ENCODE peak calls at places on chromosomes 6 and 20, in ten cellular contexts. One of them, this sample, is unnamed.

GRCh38 chr6:6851059-6851658 is 256.6 kb upstream of the RREB1 start:
- DNase-seq in lung: peak
- DNase-seq in GM13977: no peak
- DNase-seq in cardiac muscle cell: peak
- DNase-seq in breast epithelium: no peak
- DNase-seq in HFFc6: peak
- DNase-seq in GM06990: no peak
- DNase-seq in progenitor cell of endocrine pancreas: no peak
- DNase-seq in left ventricle myocardium inferior: peak
- DNase-seq in endothelial cell: no peak
- DNase-seq in this sample: no peak

GRCh38 chr20:23011008-23011721 is 23.9 kb upstream of the SSTR4 start:
- DNase-seq in progenitor cell of endocrine pancreas: no peak
- DNase-seq in GM13977: no peak
- DNase-seq in HFFc6: no peak
- DNase-seq in lung: no peak
- DNase-seq in endothelial cell: no peak
- DNase-seq in cardiac muscle cell: no peak
- DNase-seq in GM06990: no peak
- DNase-seq in breast epithelium: no peak
- DNase-seq in left ventricle myocardium inferior: no peak
- DNase-seq in this sample: no peak

GRCh38 chr6:2129076-2129695 is 116.2 kb downstream of the GMDS start:
- DNase-seq in progenitor cell of endocrine pancreas: no peak
- DNase-seq in breast epithelium: no peak
- DNase-seq in endothelial cell: no peak
- DNase-seq in GM13977: peak
- DNase-seq in GM06990: peak
- DNase-seq in cardiac muscle cell: no peak
- DNase-seq in HFFc6: no peak
- DNase-seq in left ventricle myocardium inferior: no peak
- DNase-seq in lung: no peak
- DNase-seq in this sample: no peak

GRCh38 chr20:20425785-20426471 is 58.0 kb downstream of the INSM1 start:
- DNase-seq in breast epithelium: no peak
- DNase-seq in GM06990: no peak
- DNase-seq in GM13977: no peak
- DNase-seq in cardiac muscle cell: no peak
- DNase-seq in progenitor cell of endocrine pancreas: no peak
- DNase-seq in left ventricle myocardium inferior: no peak
- DNase-seq in endothelial cell: no peak
- DNase-seq in HFFc6: no peak
- DNase-seq in lung: no peak
- DNase-seq in this sample: no peak

GRCh38 chr20:19903168-19903676 is 113.9 kb upstream of the NAA20 start:
- DNase-seq in left ventricle myocardium inferior: no peak
- DNase-seq in GM13977: peak
- DNase-seq in HFFc6: no peak
- DNase-seq in cardiac muscle cell: peak
- DNase-seq in endothelial cell: no peak
- DNase-seq in lung: peak
- DNase-seq in progenitor cell of endocrine pancreas: no peak
- DNase-seq in breast epithelium: no peak
- DNase-seq in GM06990: no peak
- DNase-seq in this sample: no peak

GRCh38 chr6:8888468-8888867 is 453.1 kb upstream of the SLC35B3 start:
- DNase-seq in endothelial cell: no peak
- DNase-seq in HFFc6: no peak
- DNase-seq in GM13977: peak
- DNase-seq in GM06990: no peak
- DNase-seq in left ventricle myocardium inferior: no peak
- DNase-seq in lung: no peak
- DNase-seq in cardiac muscle cell: no peak
- DNase-seq in progenitor cell of endocrine pancreas: no peak
- DNase-seq in breast epithelium: no peak
- DNase-seq in this sample: no peak

GRCh38 chr20:38445402-38445801 is 10.3 kb upstream of the SNHG17 start:
- DNase-seq in left ventricle myocardium inferior: no peak
- DNase-seq in HFFc6: no peak
- DNase-seq in GM06990: no peak
- DNase-seq in lung: no peak
- DNase-seq in progenitor cell of endocrine pancreas: no peak
- DNase-seq in breast epithelium: no peak
- DNase-seq in cardiac muscle cell: no peak
- DNase-seq in endothelial cell: no peak
- DNase-seq in GM13977: no peak
- DNase-seq in this sample: no peak

GRCh38 chr20:55160996-55161395 is 685.6 kb downstream of the DOK5 start:
- DNase-seq in GM13977: no peak
- DNase-seq in breast epithelium: no peak
- DNase-seq in progenitor cell of endocrine pancreas: no peak
- DNase-seq in GM06990: no peak
- DNase-seq in cardiac muscle cell: no peak
- DNase-seq in lung: no peak
- DNase-seq in HFFc6: no peak
- DNase-seq in endothelial cell: no peak
- DNase-seq in left ventricle myocardium inferior: no peak
- DNase-seq in this sample: no peak

GRCh38 chr6:13011612-13012146 is 295.1 kb downstream of the PHACTR1 start:
- DNase-seq in left ventricle myocardium inferior: no peak
- DNase-seq in HFFc6: no peak
- DNase-seq in lung: no peak
- DNase-seq in GM13977: no peak
- DNase-seq in cardiac muscle cell: no peak
- DNase-seq in GM06990: no peak
- DNase-seq in endothelial cell: no peak
- DNase-seq in progenitor cell of endocrine pancreas: no peak
- DNase-seq in breast epithelium: no peak
- DNase-seq in this sample: no peak

GRCh38 chr6:132251711-132252110 is 149.6 kb downstream of the MOXD1 start:
- DNase-seq in lung: no peak
- DNase-seq in progenitor cell of endocrine pancreas: no peak
- DNase-seq in cardiac muscle cell: no peak
- DNase-seq in GM06990: no peak
- DNase-seq in endothelial cell: no peak
- DNase-seq in left ventricle myocardium inferior: no peak
- DNase-seq in GM13977: no peak
- DNase-seq in HFFc6: no peak
- DNase-seq in breast epithelium: no peak
- DNase-seq in this sample: no peak

GRCh38 chr20:58447733-58448391 is 58.8 kb downstream of the VAPB start:
- DNase-seq in breast epithelium: no peak
- DNase-seq in GM06990: no peak
- DNase-seq in GM13977: no peak
- DNase-seq in lung: peak
- DNase-seq in cardiac muscle cell: peak
- DNase-seq in endothelial cell: peak
- DNase-seq in left ventricle myocardium inferior: no peak
- DNase-seq in HFFc6: peak
- DNase-seq in progenitor cell of endocrine pancreas: peak
- DNase-seq in this sample: no peak
- TF ChIP-seq CTCF in breast epithelium: no peak
- TF ChIP-seq CTCF in GM06990: peak
- TF ChIP-seq CTCF in GM13977: peak
- TF ChIP-seq CTCF in lung: peak
- TF ChIP-seq CTCF in cardiac muscle cell: peak
- TF ChIP-seq CTCF in endothelial cell: peak
- TF ChIP-seq CTCF in left ventricle myocardium inferior: peak
- TF ChIP-seq CTCF in HFFc6: peak
- TF ChIP-seq CTCF in progenitor cell of endocrine pancreas: peak
- TF ChIP-seq CTCF in this sample: peak

GRCh38 chr20:1423625-1424106 is 30.8 kb upstream of the FKBP1A start:
- DNase-seq in left ventricle myocardium inferior: no peak
- DNase-seq in breast epithelium: no peak
- DNase-seq in progenitor cell of endocrine pancreas: peak
- DNase-seq in HFFc6: peak
- DNase-seq in GM13977: no peak
- DNase-seq in lung: peak
- DNase-seq in cardiac muscle cell: peak
- DNase-seq in GM06990: no peak
- DNase-seq in endothelial cell: peak
- DNase-seq in this sample: no peak
- TF ChIP-seq CTCF in left ventricle myocardium inferior: no peak
- TF ChIP-seq CTCF in breast epithelium: no peak
- TF ChIP-seq CTCF in progenitor cell of endocrine pancreas: peak
- TF ChIP-seq CTCF in HFFc6: peak
- TF ChIP-seq CTCF in GM13977: peak
- TF ChIP-seq CTCF in lung: no peak
- TF ChIP-seq CTCF in cardiac muscle cell: peak
- TF ChIP-seq CTCF in GM06990: peak
- TF ChIP-seq CTCF in endothelial cell: no peak
- TF ChIP-seq CTCF in this sample: peak

DNA sequence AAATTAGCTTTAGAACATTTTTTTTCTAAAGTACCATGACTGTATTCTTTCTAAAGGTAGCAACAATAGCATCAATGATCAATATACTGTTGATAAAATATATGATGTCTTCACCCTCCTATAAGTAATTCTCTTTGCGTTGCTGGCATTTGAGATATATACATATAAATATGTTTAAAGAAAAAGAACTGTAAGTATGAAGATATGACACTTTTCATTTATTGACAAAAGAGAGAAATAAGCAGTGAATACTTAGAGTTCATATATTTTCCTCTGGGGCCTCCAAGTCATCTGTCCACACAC is 49.4 kb upstream of the SCGN start:
- DNase-seq in progenitor cell of endocrine pancreas: no peak
- DNase-seq in breast epithelium: no peak
- DNase-seq in GM13977: no peak
- DNase-seq in cardiac muscle cell: no peak
- DNase-seq in GM06990: no peak
- DNase-seq in left ventricle myocardium inferior: no peak
- DNase-seq in lung: no peak
- DNase-seq in endothelial cell: no peak
- DNase-seq in HFFc6: no peak
- DNase-seq in this sample: no peak
- TF ChIP-seq CTCF in progenitor cell of endocrine pancreas: no peak
- TF ChIP-seq CTCF in breast epithelium: no peak
- TF ChIP-seq CTCF in GM13977: no peak
- TF ChIP-seq CTCF in cardiac muscle cell: no peak
- TF ChIP-seq CTCF in GM06990: no peak
- TF ChIP-seq CTCF in left ventricle myocardium inferior: peak
- TF ChIP-seq CTCF in lung: no peak
- TF ChIP-seq CTCF in endothelial cell: no peak
- TF ChIP-seq CTCF in HFFc6: peak
- TF ChIP-seq CTCF in this sample: no peak

DNA sequence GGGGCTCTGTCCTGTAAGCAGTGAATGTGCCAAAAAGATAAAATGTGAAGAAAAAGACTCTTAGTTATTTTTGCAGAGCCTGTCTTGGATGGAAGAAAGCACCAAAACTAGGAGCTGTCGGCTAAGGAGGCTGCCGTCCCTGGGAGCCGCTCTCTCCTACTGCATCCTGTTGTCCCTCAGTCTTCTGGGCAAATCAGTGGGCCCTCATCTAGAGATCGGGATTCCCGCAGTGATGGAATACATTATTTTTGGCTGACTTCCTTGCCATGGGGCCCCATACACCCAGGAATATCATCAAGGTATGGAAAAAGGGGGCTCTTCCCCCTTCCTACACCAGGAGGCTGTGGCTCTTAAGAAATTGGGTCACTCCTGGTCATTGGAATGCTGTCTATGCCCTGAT is 3.2 kb downstream of the TTLL2 start:
- DNase-seq in progenitor cell of endocrine pancreas: no peak
- DNase-seq in left ventricle myocardium inferior: no peak
- DNase-seq in endothelial cell: no peak
- DNase-seq in breast epithelium: no peak
- DNase-seq in cardiac muscle cell: no peak
- DNase-seq in GM06990: no peak
- DNase-seq in GM13977: no peak
- DNase-seq in lung: no peak
- DNase-seq in HFFc6: no peak
- DNase-seq in this sample: no peak
- TF ChIP-seq CTCF in progenitor cell of endocrine pancreas: no peak
- TF ChIP-seq CTCF in left ventricle myocardium inferior: no peak
- TF ChIP-seq CTCF in endothelial cell: no peak
- TF ChIP-seq CTCF in breast epithelium: no peak
- TF ChIP-seq CTCF in cardiac muscle cell: no peak
- TF ChIP-seq CTCF in GM06990: no peak
- TF ChIP-seq CTCF in GM13977: no peak
- TF ChIP-seq CTCF in lung: no peak
- TF ChIP-seq CTCF in HFFc6: no peak
- TF ChIP-seq CTCF in this sample: no peak

DNA sequence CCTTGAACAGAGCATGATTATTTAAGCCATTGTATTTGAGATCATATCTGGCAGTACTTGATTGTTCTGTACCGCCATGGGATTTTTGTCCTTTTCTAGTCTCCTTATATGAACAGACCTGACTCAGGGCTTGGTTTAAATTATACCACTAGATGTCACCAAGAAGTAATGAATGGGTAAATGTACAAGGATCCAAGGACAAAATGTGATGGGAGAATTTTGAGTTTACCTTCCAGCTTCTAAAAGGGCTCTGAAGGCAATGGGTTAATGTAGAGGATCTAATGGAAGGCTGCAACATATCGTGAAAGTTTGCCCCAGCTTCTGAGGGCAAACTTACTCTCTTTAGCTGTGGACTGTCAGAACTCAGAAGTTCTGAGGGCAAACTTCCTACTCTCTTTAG is 12.0 kb downstream of the RNF8 start:
- DNase-seq in HFFc6: peak
- DNase-seq in cardiac muscle cell: peak
- DNase-seq in GM13977: no peak
- DNase-seq in left ventricle myocardium inferior: no peak
- DNase-seq in lung: no peak
- DNase-seq in progenitor cell of endocrine pancreas: no peak
- DNase-seq in breast epithelium: no peak
- DNase-seq in endothelial cell: no peak
- DNase-seq in GM06990: no peak
- DNase-seq in this sample: no peak
- TF ChIP-seq CTCF in HFFc6: peak
- TF ChIP-seq CTCF in cardiac muscle cell: peak
- TF ChIP-seq CTCF in GM13977: peak
- TF ChIP-seq CTCF in left ventricle myocardium inferior: peak
- TF ChIP-seq CTCF in lung: no peak
- TF ChIP-seq CTCF in progenitor cell of endocrine pancreas: no peak
- TF ChIP-seq CTCF in breast epithelium: no peak
- TF ChIP-seq CTCF in endothelial cell: no peak
- TF ChIP-seq CTCF in GM06990: no peak
- TF ChIP-seq CTCF in this sample: peak

GRCh38 chr6:106739387-106739786 is 110.0 kb downstream of the QRSL1 start:
- DNase-seq in left ventricle myocardium inferior: peak
- DNase-seq in HFFc6: no peak
- DNase-seq in lung: peak
- DNase-seq in cardiac muscle cell: no peak
- DNase-seq in progenitor cell of endocrine pancreas: no peak
- DNase-seq in GM06990: no peak
- DNase-seq in endothelial cell: no peak
- DNase-seq in breast epithelium: peak
- DNase-seq in GM13977: no peak
- DNase-seq in this sample: no peak
- TF ChIP-seq CTCF in left ventricle myocardium inferior: peak
- TF ChIP-seq CTCF in HFFc6: no peak
- TF ChIP-seq CTCF in lung: no peak
- TF ChIP-seq CTCF in cardiac muscle cell: no peak
- TF ChIP-seq CTCF in progenitor cell of endocrine pancreas: no peak
- TF ChIP-seq CTCF in GM06990: no peak
- TF ChIP-seq CTCF in endothelial cell: no peak
- TF ChIP-seq CTCF in breast epithelium: no peak
- TF ChIP-seq CTCF in GM13977: no peak
- TF ChIP-seq CTCF in this sample: no peak

DNA sequence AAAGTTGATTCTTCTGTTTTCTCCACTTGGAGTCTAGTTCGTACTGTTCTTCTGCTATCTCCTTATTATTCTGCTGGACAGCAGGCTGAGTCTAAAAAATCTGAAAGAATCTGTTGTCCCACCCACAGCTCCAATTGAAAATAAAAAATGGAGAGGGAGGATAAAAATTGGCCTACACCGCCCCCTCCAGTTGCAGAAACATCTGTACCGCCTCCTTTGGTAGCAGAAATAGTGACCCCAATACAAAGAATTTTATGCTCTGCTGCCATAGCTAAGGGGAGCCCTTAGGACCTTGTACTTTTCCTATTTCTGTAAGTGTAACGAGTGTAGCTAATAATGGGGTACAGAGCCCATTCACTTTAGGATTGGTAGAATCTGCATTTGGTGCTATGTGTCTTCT is 4.9 kb upstream of the FKBP1A start:
- DNase-seq in endothelial cell: no peak
- DNase-seq in cardiac muscle cell: peak
- DNase-seq in breast epithelium: no peak
- DNase-seq in GM13977: no peak
- DNase-seq in progenitor cell of endocrine pancreas: no peak
- DNase-seq in HFFc6: no peak
- DNase-seq in left ventricle myocardium inferior: no peak
- DNase-seq in GM06990: no peak
- DNase-seq in lung: no peak
- DNase-seq in this sample: no peak
- TF ChIP-seq CTCF in endothelial cell: no peak
- TF ChIP-seq CTCF in cardiac muscle cell: peak
- TF ChIP-seq CTCF in breast epithelium: no peak
- TF ChIP-seq CTCF in GM13977: peak
- TF ChIP-seq CTCF in progenitor cell of endocrine pancreas: no peak
- TF ChIP-seq CTCF in HFFc6: peak
- TF ChIP-seq CTCF in left ventricle myocardium inferior: peak
- TF ChIP-seq CTCF in GM06990: peak
- TF ChIP-seq CTCF in lung: no peak
- TF ChIP-seq CTCF in this sample: no peak